ENCODE peak calls at places on chromosomes 6 and 20, in nine cellular contexts. O is left ventricle myocardium inferior, U is H9, P is cardiac muscle cell, X is PC-9, L is fibroblast of lung, S is OCI-LY7, R is aorta, G is Peyer's patch. M is an unnamed sample.

GRCh38 chr20:49344975-49345374 is 67.1 kb upstream of the ZNFX1 start:
- DNase-seq in O (peak; percentile 48), U (no peak), P (peak; percentile 94), X (peak; percentile 77), L (peak; percentile 86), S (no peak), R (peak; percentile 84), G (no peak), M (no peak)

GRCh38 chr6:54850061-54850460 is 3.5 kb downstream of the FAM83B start:
- DNase-seq in O (no peak), U (no peak), P (no peak), X (no peak), L (no peak), S (no peak), R (no peak), G (no peak), M (no peak)

GRCh38 chr6:126268087-126268486 is 71.8 kb upstream of the CENPW start:
- DNase-seq in O (no peak), U (no peak), P (no peak), X (no peak), L (no peak), S (no peak), R (no peak), G (no peak), M (no peak)

GRCh38 chr6:96784650-96785049 is 52.6 kb downstream of the GPR63 start:
- DNase-seq in O (no peak), U (no peak), P (no peak), X (no peak), L (no peak), S (no peak), R (no peak), G (no peak), M (no peak)

GRCh38 chr20:2759603-2760360 is 40.6 kb downstream of the CPXM1 start:
- DNase-seq in O (no peak), U (no peak), P (no peak), X (no peak), L (no peak), S (peak; percentile 70), R (no peak), G (no peak), M (no peak)

GRCh38 chr6:142378138-142378875 is 76.5 kb downstream of the ADGRG6 start:
- DNase-seq in O (no peak), U (no peak), P (peak; percentile 96), X (peak; percentile 34), L (peak; percentile 92), S (no peak), R (no peak), G (no peak), M (peak; percentile 22)

GRCh38 chr6:98945311-98946005 is 2.3 kb downstream of the FBXL4 start:
- DNase-seq in O (no peak), U (no peak), P (no peak), X (no peak), L (no peak), S (peak; percentile 50), R (no peak), G (no peak), M (no peak)

GRCh38 chr6:18363746-18364145 is 23.4 kb upstream of the RNF144B start:
- DNase-seq in O (no peak), U (no peak), P (no peak), X (no peak), L (no peak), S (no peak), R (no peak), G (no peak), M (peak; percentile 58)

GRCh38 chr20:47280228-47280627 is 76.3 kb downstream of the ZMYND8 start:
- DNase-seq in O (no peak), U (no peak), P (no peak), X (no peak), L (no peak), S (no peak), R (no peak), G (no peak), M (no peak)

GRCh38 chr20:25032478-25033183 is 25.3 kb downstream of the ACSS1 start:
- DNase-seq in O (peak; percentile 71), U (peak; percentile 46), P (peak; percentile 93), X (no peak), L (no peak), S (no peak), R (no peak), G (no peak), M (peak; percentile 10)

GRCh38 chr20:31604567-31605030 is 490 bp upstream of the ID1 start:
- DNase-seq in O (no peak), U (no peak), P (no peak), X (no peak), L (no peak), S (no peak), R (no peak), G (no peak), M (peak; percentile 66)

DNA sequence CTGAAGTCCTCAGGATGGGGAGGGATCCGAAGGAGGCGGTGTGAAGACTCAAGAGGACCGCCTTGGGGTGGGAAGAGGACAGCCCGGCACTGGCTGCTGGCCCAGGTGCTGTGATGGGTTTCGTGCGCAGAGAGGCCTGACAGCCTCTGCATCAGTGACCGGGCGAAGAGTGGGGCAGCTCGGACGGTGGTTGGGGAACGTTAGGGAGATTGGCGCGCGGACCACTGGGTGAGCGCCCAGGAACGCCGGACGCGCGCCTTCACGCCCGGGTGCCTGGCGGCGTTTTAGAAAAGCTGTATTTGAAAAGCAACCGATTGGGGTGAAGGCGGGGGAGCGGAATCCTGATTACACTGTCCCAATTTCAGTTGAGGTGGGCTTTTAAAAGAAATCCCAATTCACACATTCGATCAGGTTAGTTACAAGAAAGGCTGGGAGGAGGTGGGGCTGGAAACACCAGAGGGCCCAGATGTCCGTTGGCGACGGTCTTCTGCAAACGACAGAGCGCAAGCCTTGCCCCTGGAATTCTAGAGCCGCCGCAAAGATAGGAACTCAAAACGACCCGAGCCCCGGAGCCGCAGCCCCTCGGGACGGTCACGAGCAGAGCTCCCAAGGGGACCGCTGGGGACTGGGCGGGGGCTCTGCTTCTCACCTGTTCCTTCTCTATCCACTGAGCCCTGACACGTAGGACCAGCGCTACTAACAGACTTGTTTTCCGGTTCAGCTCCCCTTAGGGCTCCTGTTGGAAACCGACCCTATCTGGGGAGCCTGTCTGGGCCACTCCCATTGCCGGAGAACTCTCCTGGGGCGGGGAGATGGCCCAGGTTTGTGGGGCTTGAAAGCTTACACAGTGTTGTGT is 8.5 kb upstream of the TRIM40 start:
- DNase-seq in O (no peak), U (peak; percentile 73), P (peak; percentile 6), X (no peak), L (no peak), S (no peak), R (no peak), G (no peak), M (no peak)
- H3K4me1 ChIP-seq in O (peaks cover 16% of the 10 kb centered on the region), U (no peaks in the 10 kb centered on the region), P (no peaks in the 10 kb centered on the region), X (peaks cover 39% of the 10 kb centered on the region), L (no peaks in the 10 kb centered on the region), S (peaks cover 4% of the 10 kb centered on the region), R (no peaks in the 10 kb centered on the region), G (no peaks in the 10 kb centered on the region), M (no peaks in the 10 kb centered on the region)

DNA sequence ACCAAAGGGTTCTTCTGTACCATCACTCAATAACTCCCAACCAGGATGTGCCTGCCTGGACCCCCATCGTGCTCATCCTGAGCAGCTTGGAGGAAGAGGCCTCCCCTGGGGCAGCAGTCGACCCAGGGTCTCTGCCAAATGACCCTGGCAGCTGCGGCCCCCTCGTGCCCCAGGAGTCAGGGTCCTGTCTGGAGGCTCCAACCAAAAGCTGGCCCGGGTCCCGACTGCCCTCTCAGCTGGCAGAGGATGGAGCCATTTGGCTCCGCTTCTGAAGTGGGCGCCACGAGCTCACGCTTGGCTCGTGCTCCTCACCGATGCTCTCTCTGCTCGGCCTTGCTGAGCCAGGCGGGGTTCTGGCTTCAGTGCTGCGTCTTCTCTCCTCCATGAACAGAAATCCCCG is 56.8 kb downstream of the TFAP2C start:
- DNase-seq in O (no peak), U (no peak), P (no peak), X (no peak), L (no peak), S (no peak), R (no peak), G (no peak), M (no peak)
- H3K27ac ChIP-seq in O (no peak overlapping the region), U (no peak overlapping the region), P (no peak overlapping the region), X (no peak overlapping the region), L (no peak overlapping the region), S (no peak overlapping the region), R (no peak overlapping the region), G (no peak overlapping the region), M (no peak overlapping the region)

GRCh38 chr6:129673758-129674157 is 36.2 kb downstream of the ARHGAP18 start:
- DNase-seq in O (no peak), U (no peak), P (peak; percentile 21), X (no peak), L (no peak), S (no peak), R (no peak), G (no peak), M (no peak)

GRCh38 chr6:129672883-129673631 is 36.9 kb downstream of the ARHGAP18 start:
- DNase-seq in O (no peak), U (no peak), P (peak; percentile 75), X (peak; percentile 16), L (peak; percentile 79), S (no peak), R (no peak), G (no peak), M (peak; percentile 83)

GRCh38 chr6:129677634-129678325 is 32.2 kb downstream of the ARHGAP18 start:
- DNase-seq in O (no peak), U (no peak), P (no peak), X (no peak), L (no peak), S (no peak), R (no peak), G (no peak), M (no peak)

GRCh38 chr6:129678463-129678862 is 31.5 kb downstream of the ARHGAP18 start:
- DNase-seq in O (no peak), U (no peak), P (no peak), X (no peak), L (no peak), S (no peak), R (no peak), G (no peak), M (peak; percentile 48)

DNA sequence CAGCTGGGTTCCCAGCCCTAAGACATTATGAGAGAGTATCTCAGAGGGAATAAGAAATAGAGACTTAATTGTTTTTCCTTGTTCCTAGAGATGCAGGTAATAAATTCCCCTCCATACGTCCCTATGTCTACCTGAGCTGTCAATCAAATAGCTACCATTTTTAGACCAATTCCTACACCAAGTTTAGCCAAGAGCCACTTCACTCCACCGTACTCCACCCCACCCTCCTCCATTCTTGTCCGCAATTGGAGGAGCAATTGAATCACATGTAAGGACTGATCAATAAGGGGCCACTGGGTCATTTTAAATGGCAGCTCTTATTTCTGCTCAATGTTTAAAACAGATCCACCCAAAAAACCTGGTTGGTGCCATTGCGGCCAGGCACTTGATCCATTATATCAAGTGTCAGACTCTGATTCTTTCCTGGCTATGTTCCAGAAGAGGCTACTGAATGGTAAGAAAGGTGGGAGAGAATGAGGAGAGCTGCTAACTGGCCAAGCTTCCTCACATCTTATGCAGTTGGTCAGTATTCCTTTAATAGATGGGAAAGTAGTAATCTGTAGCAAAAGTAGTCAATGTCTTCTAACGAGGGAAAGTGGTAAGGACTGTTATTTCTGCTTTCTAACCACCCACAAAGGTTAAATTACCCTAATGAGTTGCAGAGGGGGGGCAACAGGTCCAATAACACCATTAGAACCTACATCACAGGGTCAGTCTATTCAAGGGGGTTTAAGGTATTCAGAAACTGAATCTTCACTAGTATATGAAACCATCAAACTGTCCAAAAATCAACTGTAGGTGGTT is 34.1 kb downstream of the ARHGAP18 start:
- DNase-seq in O (no peak), U (no peak), P (no peak), X (no peak), L (no peak), S (no peak), R (no peak), G (no peak), M (no peak)
- H3K4me1 ChIP-seq in O (peaks cover 66% of the 10 kb centered on the region), U (no peaks in the 10 kb centered on the region), P (peaks cover 6% of the 10 kb centered on the region), X (peaks cover 35% of the 10 kb centered on the region), L (peaks cover 26% of the 10 kb centered on the region), S (no peaks in the 10 kb centered on the region), R (no peaks in the 10 kb centered on the region), G (peaks cover 7% of the 10 kb centered on the region), M (peaks cover 4% of the 10 kb centered on the region)

GRCh38 chr6:31495580-31495979 is 2.4 kb upstream of the MICB start:
- DNase-seq in O (no peak), U (no peak), P (peak; percentile 54), X (peak; percentile 50), L (peak; percentile 51), S (peak; percentile 28), R (no peak), G (no peak), M (no peak)
- H3K27ac ChIP-seq in O (no peak overlapping the region), U (no peak overlapping the region), P (no peak overlapping the region), X (peak overlapping the region; percentile 47), L (peak overlapping the region; percentile 88), S (peak overlapping the region; percentile 78), R (no peak overlapping the region), G (peak overlapping the region; percentile 83), M (no peak overlapping the region)

M was measured in trophoblast cell.